ENCODE peak calls at places on chromosomes 11 and 22, in ten cellular contexts. E is endothelial cell of umbilical vein, Q is GM12891, R is GM23338, A is spleen, Z is upper lobe of left lung, B is Panc1, D is prostate gland, V is HCT116, F is SK-N-MC. P is an unnamed sample.

GRCh38 chr11:104761511-104761910 is 136.7 kb downstream of the CASP12 start:
- DNase-seq in E (peak), Q (no peak), R (no peak), A (no peak), Z (no peak), B (no peak), D (no peak), V (no peak), F (no peak), P (no peak)

GRCh38 chr11:72836111-72836510 is 21.9 kb downstream of the ATG16L2 start:
- DNase-seq in E (peak), Q (no peak), R (no peak), A (no peak), Z (no peak), B (no peak), D (no peak), V (no peak), F (no peak), P (no peak)

GRCh38 chr11:64971421-64972233 is at the start of gene MAJIN:
- DNase-seq in E (peak), Q (peak), R (peak), A (peak), Z (peak), B (peak), D (peak), V (no peak), F (no peak), P (no peak)

GRCh38 chr11:109658169-109658568 is 236.2 kb downstream of the C11orf87 start:
- DNase-seq in E (no peak), Q (no peak), R (no peak), A (no peak), Z (no peak), B (no peak), D (no peak), V (no peak), F (no peak), P (no peak)

GRCh38 chr11:40328890-40329617 is 1130.4 kb downstream of the LRRC4C start:
- DNase-seq in E (peak), Q (no peak), R (no peak), A (no peak), Z (no peak), B (peak), D (peak), V (no peak), F (no peak), P (peak)

GRCh38 chr11:68010058-68011041 is at the start of gene ALDH3B1:
- DNase-seq in E (peak), Q (no peak), R (peak), A (peak), Z (peak), B (no peak), D (peak), V (peak), F (no peak), P (peak)

GRCh38 chr11:21072517-21072916 is 403.1 kb downstream of the NELL1 start:
- DNase-seq in E (no peak), Q (no peak), R (no peak), A (no peak), Z (no peak), B (no peak), D (no peak), V (no peak), F (no peak), P (no peak)

GRCh38 chr22:44622147-44622427 is 79.9 kb upstream of the PRR5 start:
- DNase-seq in E (no peak), Q (no peak), R (no peak), A (peak), Z (no peak), B (no peak), D (no peak), V (no peak), F (no peak), P (no peak)

GRCh38 chr11:35146074-35146521 is 7.1 kb downstream of the CD44 start:
- DNase-seq in E (no peak), Q (no peak), R (no peak), A (no peak), Z (no peak), B (no peak), D (no peak), V (no peak), F (no peak), P (no peak)

GRCh38 chr11:10426475-10426874 is 28.6 kb upstream of the AMPD3 start:
- DNase-seq in E (no peak), Q (no peak), R (no peak), A (no peak), Z (no peak), B (no peak), D (no peak), V (no peak), F (no peak), P (no peak)

GRCh38 chr22:37559521-37559900 is 769 bp upstream of the CDC42EP1 start:
- DNase-seq in E (no peak), Q (no peak), R (no peak), A (no peak), Z (no peak), B (no peak), D (no peak), V (no peak), F (no peak), P (no peak)

GRCh38 chr22:37561209-37562048 is 1.1 kb downstream of the CDC42EP1 start:
- DNase-seq in E (peak), Q (peak), R (peak), A (peak), Z (peak), B (no peak), D (peak), V (peak), F (peak), P (peak)

GRCh38 chr22:37559901-37560681 is at the start of gene CDC42EP1:
- DNase-seq in E (peak), Q (no peak), R (peak), A (no peak), Z (peak), B (no peak), D (peak), V (no peak), F (no peak), P (no peak)

GRCh38 chr22:37562049-37562784 is 1.9 kb downstream of the CDC42EP1 start:
- DNase-seq in E (no peak), Q (no peak), R (no peak), A (no peak), Z (no peak), B (no peak), D (no peak), V (no peak), F (no peak), P (no peak)

DNA sequence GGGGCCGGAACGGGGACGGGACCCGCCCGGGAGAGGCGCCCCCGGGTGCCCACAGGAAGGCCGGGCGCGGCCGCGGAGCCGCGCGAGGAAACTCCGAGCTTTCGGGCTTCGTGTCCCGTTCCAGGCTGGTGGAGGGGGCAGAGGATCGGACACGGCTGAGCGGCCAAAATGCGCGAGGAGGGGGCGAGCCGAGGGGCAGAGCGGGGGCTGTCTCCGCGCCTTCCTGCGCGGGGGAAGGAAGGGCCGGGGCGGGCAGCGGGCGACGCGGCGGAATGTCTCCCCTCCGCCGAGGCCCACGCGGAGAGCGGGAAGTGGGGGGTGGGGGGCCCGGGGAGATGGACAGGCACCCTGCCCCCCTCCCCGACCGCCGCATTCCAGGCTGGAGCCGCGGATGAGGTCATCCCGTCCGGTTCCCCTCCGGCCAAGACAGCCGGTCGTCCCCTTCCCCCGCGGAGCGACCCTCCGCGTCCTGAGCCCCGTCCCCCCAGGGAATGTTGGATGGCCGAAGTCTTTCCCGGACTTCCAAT is 465 bp downstream of the CDC42EP1 start:
- DNase-seq in E (peak), Q (no peak), R (peak), A (no peak), Z (peak), B (no peak), D (no peak), V (no peak), F (no peak), P (no peak)
- TF ChIP-seq POLR2AphosphoS5 in E (peak), Q (no peak), R (no peak), A (no peak), Z (peak), B (no peak), D (no peak), V (no peak), F (no peak), P (peak)

GRCh38 chr22:19464546-19464945 is 14.4 kb downstream of the UFD1 start:
- DNase-seq in E (no peak), Q (no peak), R (no peak), A (no peak), Z (no peak), B (no peak), D (no peak), V (no peak), F (no peak), P (no peak)
- TF ChIP-seq POLR2AphosphoS5 in E (no peak), Q (no peak), R (no peak), A (no peak), Z (no peak), B (no peak), D (no peak), V (no peak), F (no peak), P (no peak)

DNA sequence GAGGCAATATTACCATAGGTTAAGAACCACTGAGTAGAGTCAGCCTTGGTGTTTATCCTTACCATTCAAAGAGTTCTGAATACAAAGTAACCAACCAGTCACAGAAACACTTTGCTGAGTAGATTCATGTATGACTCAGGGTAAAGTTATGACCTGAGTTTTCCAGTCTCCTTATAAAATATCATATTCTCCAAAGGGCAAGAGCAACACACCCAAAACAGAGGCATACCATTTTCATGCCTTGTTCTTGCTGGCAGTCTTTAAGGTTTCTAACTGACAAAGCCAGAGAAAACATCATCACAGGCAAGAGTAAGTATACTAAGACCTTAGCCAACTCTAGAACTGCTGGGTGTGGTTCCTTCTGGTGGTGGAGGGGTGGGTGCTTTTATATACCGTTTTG is 3.2 kb downstream of the ATL3 start:
- DNase-seq in E (peak), Q (no peak), R (no peak), A (no peak), Z (no peak), B (peak), D (no peak), V (peak), F (no peak), P (no peak)
- TF ChIP-seq POLR2AphosphoS5 in E (no peak), Q (no peak), R (no peak), A (no peak), Z (no peak), B (no peak), D (no peak), V (peak), F (no peak), P (no peak)

DNA sequence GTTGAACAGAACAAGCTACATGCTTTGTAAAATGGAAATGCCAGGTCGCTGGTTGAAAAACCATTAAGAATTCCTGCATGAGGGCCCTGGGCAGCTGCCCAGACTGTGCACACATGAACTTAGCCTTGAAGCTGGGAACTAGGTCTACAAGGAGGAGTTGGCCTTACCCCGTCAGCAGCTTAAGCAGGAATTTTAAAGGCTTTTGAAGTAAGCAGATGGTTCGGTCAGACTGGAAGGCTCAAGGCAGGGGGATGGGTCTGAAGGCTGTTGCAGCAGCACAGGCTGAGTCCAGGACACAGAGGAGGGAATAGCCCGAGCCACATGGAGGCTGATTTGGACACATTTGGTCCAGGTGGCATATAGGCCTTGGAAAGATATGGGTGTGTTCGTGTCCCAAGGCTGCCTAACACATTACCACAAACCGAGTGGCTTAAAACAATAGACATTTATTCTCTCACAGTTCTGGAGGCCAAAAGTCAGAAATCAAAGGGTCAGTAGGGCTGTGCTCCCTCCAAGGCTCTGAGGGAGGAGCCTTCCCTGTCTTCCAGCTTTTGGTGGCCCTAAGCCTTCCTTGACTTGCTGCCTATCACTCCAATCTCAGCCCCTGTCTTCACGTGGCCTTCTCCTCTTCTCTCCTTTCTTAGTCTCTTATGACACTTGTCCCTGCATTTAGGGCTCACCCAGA is 11.6 kb downstream of the LIF start:
- DNase-seq in E (no peak), Q (no peak), R (no peak), A (no peak), Z (no peak), B (no peak), D (no peak), V (no peak), F (no peak), P (no peak)
- TF ChIP-seq POLR2AphosphoS5 in E (no peak), Q (no peak), R (no peak), A (no peak), Z (no peak), B (no peak), D (no peak), V (no peak), F (no peak), P (no peak)

DNA sequence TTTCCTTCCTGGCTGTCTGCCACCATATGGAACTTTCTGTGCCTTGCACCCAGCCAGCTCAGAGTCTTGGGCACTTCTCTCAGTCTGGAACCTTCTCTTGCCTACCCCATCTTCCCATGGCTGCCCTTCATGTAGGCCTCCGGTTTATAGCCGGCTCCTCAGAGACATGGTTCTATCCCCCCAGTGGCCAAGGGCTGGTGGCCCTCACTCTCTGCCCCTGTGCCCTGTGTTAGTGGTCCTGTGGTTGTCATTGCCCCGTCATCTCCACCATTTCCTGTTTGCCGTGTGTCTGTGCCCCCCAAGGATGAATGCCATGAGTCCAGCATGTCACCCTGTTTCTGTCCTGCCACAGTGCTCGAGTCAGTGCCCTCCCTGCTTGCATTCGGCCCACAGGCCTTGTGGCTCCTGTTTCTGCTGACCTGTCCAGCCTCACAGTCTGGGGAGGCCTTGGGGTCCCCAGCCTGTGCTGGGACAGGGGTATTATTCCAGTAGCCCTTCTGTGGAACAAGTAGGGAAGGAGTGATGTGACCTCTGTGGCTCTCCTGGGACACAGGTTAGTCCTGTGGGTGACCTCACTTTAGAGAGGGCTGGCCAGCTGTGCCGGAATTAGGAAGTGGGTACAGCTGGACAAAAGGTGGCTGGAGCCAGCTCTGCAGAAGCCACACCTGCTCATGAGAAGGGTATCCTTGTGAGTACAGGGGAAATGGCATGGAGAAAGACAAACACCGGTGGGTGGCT is 30.7 kb downstream of the ST3GAL4 start:
- DNase-seq in E (no peak), Q (no peak), R (no peak), A (peak), Z (no peak), B (no peak), D (no peak), V (no peak), F (no peak), P (no peak)
- TF ChIP-seq POLR2AphosphoS5 in E (no peak), Q (no peak), R (no peak), A (no peak), Z (no peak), B (no peak), D (no peak), V (no peak), F (no peak), P (no peak)

GRCh38 chr11:122127020-122127419 is 11.0 kb upstream of the BLID start:
- DNase-seq in E (no peak), Q (no peak), R (no peak), A (no peak), Z (no peak), B (no peak), D (no peak), V (no peak), F (no peak), P (no peak)
- TF ChIP-seq POLR2AphosphoS5 in E (no peak), Q (no peak), R (no peak), A (no peak), Z (no peak), B (no peak), D (no peak), V (no peak), F (no peak), P (no peak)

DNA sequence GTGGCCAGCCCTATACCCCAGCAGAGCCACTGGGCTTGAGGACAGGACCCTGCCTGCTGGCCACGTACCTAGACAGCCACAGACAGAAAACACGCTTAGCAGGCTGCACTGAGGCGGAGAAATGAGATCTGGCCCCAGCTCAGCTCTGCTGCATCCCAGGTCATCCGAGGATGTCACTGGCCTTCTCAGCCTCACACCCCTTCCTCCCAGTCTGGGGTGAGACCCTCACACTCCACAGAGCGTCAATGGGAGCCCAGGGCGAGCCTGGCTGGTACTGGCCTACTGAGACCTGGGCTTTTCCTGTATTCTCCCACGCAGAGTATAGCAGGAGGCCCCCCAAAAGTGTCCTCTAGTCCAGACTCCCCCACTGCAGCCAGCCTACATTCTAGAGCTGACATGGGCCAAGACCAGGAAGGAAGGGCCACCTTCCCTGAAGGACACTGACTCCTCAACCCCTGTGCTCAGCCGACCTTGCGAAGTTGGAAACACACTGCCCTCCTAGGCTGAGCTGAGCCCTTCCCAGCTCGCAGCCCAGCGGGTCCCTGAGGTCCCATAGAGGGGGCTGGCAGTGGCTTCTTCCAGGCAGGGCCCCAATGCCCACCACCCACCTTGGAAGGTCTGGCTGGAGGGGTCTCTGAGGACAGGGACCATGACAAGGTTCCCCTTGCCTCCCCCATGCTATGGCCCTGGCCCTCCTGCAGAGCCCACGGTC is 65.9 kb upstream of the LINC01488 start:
- DNase-seq in E (no peak), Q (no peak), R (no peak), A (peak), Z (no peak), B (no peak), D (no peak), V (no peak), F (no peak), P (no peak)
- TF ChIP-seq POLR2AphosphoS5 in E (no peak), Q (no peak), R (no peak), A (no peak), Z (no peak), B (no peak), D (no peak), V (no peak), F (no peak), P (no peak)

DNA sequence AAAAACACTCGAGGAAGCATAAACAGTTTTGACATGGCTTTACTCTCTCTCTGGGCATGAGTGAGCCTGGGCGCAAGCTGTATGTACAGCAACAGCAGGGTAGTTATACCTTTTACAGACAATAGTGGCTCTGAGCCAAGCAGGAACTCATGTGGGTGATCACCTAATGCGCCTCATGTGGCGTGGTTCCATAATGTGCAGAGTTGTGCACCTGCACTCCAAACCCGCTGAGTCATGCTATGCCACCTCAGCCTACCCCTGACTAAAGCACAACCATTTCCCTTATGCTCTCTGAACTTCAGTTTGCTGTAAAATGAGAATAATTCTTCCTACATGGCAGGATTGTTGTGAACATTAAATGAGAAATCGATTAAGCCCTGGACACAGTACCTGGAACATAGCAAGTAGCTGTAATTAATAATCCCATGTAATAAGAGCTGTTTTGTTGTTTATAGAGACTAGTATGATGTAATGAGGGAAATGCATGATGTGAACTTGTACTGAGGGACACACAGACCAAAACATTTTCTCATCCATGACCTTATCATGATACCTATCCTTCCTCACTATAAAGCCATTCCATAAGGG is 71.6 kb downstream of the CCDC34 start:
- DNase-seq in E (no peak), Q (no peak), R (peak), A (no peak), Z (no peak), B (no peak), D (no peak), V (peak), F (no peak), P (no peak)
- TF ChIP-seq POLR2AphosphoS5 in E (no peak), Q (no peak), R (no peak), A (no peak), Z (no peak), B (no peak), D (no peak), V (no peak), F (no peak), P (no peak)